ENCODE peak calls at places on chromosomes 3 and 15, in five cellular contexts. E is HT1080, H is EH, R is activated gamma-delta T cell treated with Interleukin-2 at 50 U/mL for 16 hours, J is NCI-H345. S is an unnamed sample.

GRCh38 chr3:123344175-123344908 is 104.5 kb downstream of the ADCY5 start:
- DNase-seq in J (no peak), H (peak), R (no peak), E (peak), S (no peak)

GRCh38 chr15:60557157-60557556 is 78.2 kb upstream of the ICE2 start:
- DNase-seq in H (no peak), R (no peak), J (no peak), E (no peak), S (no peak)

GRCh38 chr15:71680079-71680461 is 130.3 kb upstream of the NR2E3 start:
- DNase-seq in H (no peak), E (no peak), R (no peak), J (no peak), S (no peak)

GRCh38 chr3:50272911-50273688 is 4.2 kb downstream of the SEMA3B start:
- DNase-seq in J (peak), E (peak), R (peak), H (peak), S (peak)

GRCh38 chr15:73284073-73284472 is 84.7 kb downstream of the HCN4 start:
- DNase-seq in R (no peak), H (peak), J (no peak), E (no peak), S (no peak)

GRCh38 chr15:79042213-79042928 is 48.2 kb downstream of the RASGRF1 start:
- DNase-seq in H (peak), R (no peak), E (no peak), J (no peak), S (no peak)

GRCh38 chr3:15299036-15299435 is 33.4 kb downstream of the SH3BP5 start:
- DNase-seq in J (no peak), E (no peak), H (no peak), R (no peak), S (no peak)

GRCh38 chr3:70000563-70001081 is 1.1 kb downstream of the SAMMSON start:
- DNase-seq in J (peak), E (peak), R (no peak), H (no peak), S (no peak)

GRCh38 chr3:180548050-180548449 is 53.9 kb upstream of the TTC14 start:
- DNase-seq in R (no peak), J (no peak), E (no peak), H (no peak), S (no peak)

GRCh38 chr3:153078826-153079225 is 83.2 kb upstream of the RAP2B start:
- DNase-seq in R (no peak), E (no peak), J (no peak), H (no peak), S (no peak)

GRCh38 chr3:39264053-39264452 is 15.8 kb downstream of the CX3CR1 start:
- DNase-seq in J (no peak), E (no peak), H (no peak), R (no peak), S (no peak)

GRCh38 chr15:38941399-38941953 is 376.9 kb upstream of the RASGRP1 start:
- DNase-seq in E (peak), J (no peak), H (peak), R (no peak), S (no peak)

GRCh38 chr15:39592500-39592899 is 11.6 kb downstream of the THBS1 start:
- DNase-seq in R (no peak), J (no peak), H (peak), E (no peak), S (no peak)

GRCh38 chr3:157572559-157573270 is 69.5 kb upstream of the VEPH1 start:
- DNase-seq in R (no peak), H (peak), J (peak), E (peak), S (peak)

GRCh38 chr15:32919749-32920414 is 202.1 kb downstream of the GREM1 start:
- DNase-seq in E (no peak), R (no peak), J (peak), H (peak), S (no peak)

GRCh38 chr3:170089862-170090600 is 52.2 kb downstream of the GPR160 start:
- DNase-seq in J (no peak), R (no peak), E (no peak), H (no peak), S (no peak)

GRCh38 chr15:43150171-43150929 is 17.0 kb downstream of the TMEM62 start:
- DNase-seq in H (peak), J (no peak), E (peak), R (no peak), S (no peak)